ENCODE peak calls at places on chromosomes 4 and X, in six cellular contexts. One of them, this sample, is unnamed.

GRCh38 chr4:13527983-13528822 is 16.1 kb downstream of the NKX3-2 start:
- DNase-seq in lower leg skin: peak; percentile 58
- DNase-seq in endothelial cell: no peak
- DNase-seq in activated CD8-positive, alpha-beta T cell treated with anti-CD3 and anti-CD28 coated beads, Interleukin-2, amount 10 ng/mL, durations not matched to agents 7 days and 5 days: no peak
- DNase-seq in type B pancreatic cell: no peak
- DNase-seq in PC-3: no peak
- DNase-seq in this sample: no peak

GRCh38 chr4:152778656-152779512 is 646 bp downstream of the TIGD4 start:
- DNase-seq in type B pancreatic cell: no peak
- DNase-seq in endothelial cell: peak; percentile 28
- DNase-seq in activated CD8-positive, alpha-beta T cell treated with anti-CD3 and anti-CD28 coated beads, Interleukin-2, amount 10 ng/mL, durations not matched to agents 7 days and 5 days: peak; percentile 62
- DNase-seq in lower leg skin: peak; percentile 87
- DNase-seq in PC-3: peak; percentile 6
- DNase-seq in this sample: peak; percentile 9

GRCh38 chr4:128601992-128602695 is 207.4 kb upstream of the JADE1 start:
- DNase-seq in PC-3: no peak
- DNase-seq in activated CD8-positive, alpha-beta T cell treated with anti-CD3 and anti-CD28 coated beads, Interleukin-2, amount 10 ng/mL, durations not matched to agents 7 days and 5 days: no peak
- DNase-seq in lower leg skin: no peak
- DNase-seq in endothelial cell: no peak
- DNase-seq in type B pancreatic cell: no peak
- DNase-seq in this sample: no peak

GRCh38 chrX:117743469-117744251 is 372.9 kb downstream of the KLHL13 start:
- DNase-seq in type B pancreatic cell: no peak
- DNase-seq in PC-3: peak; percentile 27
- DNase-seq in endothelial cell: peak; percentile 8
- DNase-seq in activated CD8-positive, alpha-beta T cell treated with anti-CD3 and anti-CD28 coated beads, Interleukin-2, amount 10 ng/mL, durations not matched to agents 7 days and 5 days: no peak
- DNase-seq in lower leg skin: no peak
- DNase-seq in this sample: no peak

GRCh38 chr4:149932188-149932587 is 116.5 kb upstream of the IQCM start:
- DNase-seq in activated CD8-positive, alpha-beta T cell treated with anti-CD3 and anti-CD28 coated beads, Interleukin-2, amount 10 ng/mL, durations not matched to agents 7 days and 5 days: no peak
- DNase-seq in endothelial cell: no peak
- DNase-seq in PC-3: no peak
- DNase-seq in type B pancreatic cell: no peak
- DNase-seq in lower leg skin: no peak
- DNase-seq in this sample: no peak

GRCh38 chr4:124483043-124483906 is 229.3 kb downstream of the ANKRD50 start:
- DNase-seq in activated CD8-positive, alpha-beta T cell treated with anti-CD3 and anti-CD28 coated beads, Interleukin-2, amount 10 ng/mL, durations not matched to agents 7 days and 5 days: no peak
- DNase-seq in PC-3: no peak
- DNase-seq in lower leg skin: no peak
- DNase-seq in type B pancreatic cell: no peak
- DNase-seq in endothelial cell: no peak
- DNase-seq in this sample: no peak

GRCh38 chr4:83305187-83305586 is 20.6 kb upstream of the COQ2 start:
- DNase-seq in activated CD8-positive, alpha-beta T cell treated with anti-CD3 and anti-CD28 coated beads, Interleukin-2, amount 10 ng/mL, durations not matched to agents 7 days and 5 days: no peak
- DNase-seq in lower leg skin: no peak
- DNase-seq in endothelial cell: no peak
- DNase-seq in PC-3: no peak
- DNase-seq in type B pancreatic cell: no peak
- DNase-seq in this sample: no peak

GRCh38 chrX:107483976-107484726 is 34.7 kb downstream of the FRMPD3 start:
- DNase-seq in endothelial cell: no peak
- DNase-seq in type B pancreatic cell: no peak
- DNase-seq in activated CD8-positive, alpha-beta T cell treated with anti-CD3 and anti-CD28 coated beads, Interleukin-2, amount 10 ng/mL, durations not matched to agents 7 days and 5 days: no peak
- DNase-seq in lower leg skin: peak; percentile 76
- DNase-seq in PC-3: no peak
- DNase-seq in this sample: no peak

GRCh38 chr4:121769341-121769740 is 4.4 kb upstream of the SMIM43 start:
- DNase-seq in PC-3: no peak
- DNase-seq in endothelial cell: no peak
- DNase-seq in activated CD8-positive, alpha-beta T cell treated with anti-CD3 and anti-CD28 coated beads, Interleukin-2, amount 10 ng/mL, durations not matched to agents 7 days and 5 days: no peak
- DNase-seq in type B pancreatic cell: no peak
- DNase-seq in lower leg skin: no peak
- DNase-seq in this sample: no peak

GRCh38 chrX:130741584-130741983 is 161.4 kb downstream of the ENOX2 start:
- DNase-seq in PC-3: no peak
- DNase-seq in activated CD8-positive, alpha-beta T cell treated with anti-CD3 and anti-CD28 coated beads, Interleukin-2, amount 10 ng/mL, durations not matched to agents 7 days and 5 days: no peak
- DNase-seq in lower leg skin: no peak
- DNase-seq in type B pancreatic cell: no peak
- DNase-seq in endothelial cell: no peak
- DNase-seq in this sample: no peak

GRCh38 chr4:76426272-76426671 is 5.3 kb upstream of the CCDC158 start:
- DNase-seq in type B pancreatic cell: no peak
- DNase-seq in endothelial cell: no peak
- DNase-seq in lower leg skin: no peak
- DNase-seq in PC-3: peak; percentile 22
- DNase-seq in activated CD8-positive, alpha-beta T cell treated with anti-CD3 and anti-CD28 coated beads, Interleukin-2, amount 10 ng/mL, durations not matched to agents 7 days and 5 days: no peak
- DNase-seq in this sample: no peak

GRCh38 chr4:94577136-94577535 is 125.4 kb downstream of the PDLIM5 start:
- DNase-seq in type B pancreatic cell: no peak
- DNase-seq in activated CD8-positive, alpha-beta T cell treated with anti-CD3 and anti-CD28 coated beads, Interleukin-2, amount 10 ng/mL, durations not matched to agents 7 days and 5 days: no peak
- DNase-seq in PC-3: no peak
- DNase-seq in lower leg skin: no peak
- DNase-seq in endothelial cell: no peak
- DNase-seq in this sample: no peak

GRCh38 chr4:140947507-140947906 is 185.8 kb downstream of the RNF150 start:
- DNase-seq in PC-3: peak; percentile 34
- DNase-seq in type B pancreatic cell: no peak
- DNase-seq in activated CD8-positive, alpha-beta T cell treated with anti-CD3 and anti-CD28 coated beads, Interleukin-2, amount 10 ng/mL, durations not matched to agents 7 days and 5 days: no peak
- DNase-seq in lower leg skin: no peak
- DNase-seq in endothelial cell: no peak
- DNase-seq in this sample: no peak

GRCh38 chrX:67328496-67328895 is 215.3 kb upstream of the AR start:
- DNase-seq in lower leg skin: no peak
- DNase-seq in endothelial cell: no peak
- DNase-seq in type B pancreatic cell: no peak
- DNase-seq in activated CD8-positive, alpha-beta T cell treated with anti-CD3 and anti-CD28 coated beads, Interleukin-2, amount 10 ng/mL, durations not matched to agents 7 days and 5 days: no peak
- DNase-seq in PC-3: no peak
- DNase-seq in this sample: no peak

GRCh38 chr4:54090804-54091623 is 8.9 kb upstream of the GSX2 start:
- DNase-seq in endothelial cell: no peak
- DNase-seq in activated CD8-positive, alpha-beta T cell treated with anti-CD3 and anti-CD28 coated beads, Interleukin-2, amount 10 ng/mL, durations not matched to agents 7 days and 5 days: no peak
- DNase-seq in PC-3: peak; percentile 61
- DNase-seq in lower leg skin: peak; percentile 88
- DNase-seq in type B pancreatic cell: no peak
- DNase-seq in this sample: no peak

This sample was measured in T-helper 9 cell.